ENCODE peak calls at places on chromosomes 6 and 20, in nine cellular contexts. Y is heart right ventricle; R is heart left ventricle; U is thoracic aorta; J is IMR-90; D is CD4-positive, CD25-positive, alpha-beta regulatory T cell; B is aorta; E is trophoblast cell; L is kidney. H is an unnamed sample.

GRCh38 chr6:97064578-97064977 is 140.1 kb downstream of the KLHL32 start:
- DNase-seq in Y (no peak), R (no peak), U (no peak), J (no peak), D (no peak), B (no peak), E (no peak), L (no peak), H (no peak)

GRCh38 chr6:33845031-33845430 is 41.2 kb upstream of the MLN start:
- DNase-seq in Y (no peak), R (no peak), U (no peak), J (no peak), D (no peak), B (no peak), E (no peak), L (no peak), H (no peak)

GRCh38 chr20:47620808-47621805 is 119.4 kb downstream of the NCOA3 start:
- DNase-seq in Y (peak; percentile 23), R (no peak), U (no peak), J (peak; percentile 82), D (peak; percentile 78), B (no peak), E (peak; percentile 70), L (no peak), H (no peak)

GRCh38 chr6:142014515-142014914 is 118.2 kb upstream of the GJE1 start:
- DNase-seq in Y (no peak), R (no peak), U (no peak), J (peak; percentile 93), D (no peak), B (no peak), E (peak; percentile 93), L (no peak), H (no peak)

GRCh38 chr20:19252670-19253120 is 40.3 kb downstream of the SLC24A3 start:
- DNase-seq in Y (no peak), R (no peak), U (no peak), J (no peak), D (no peak), B (no peak), E (peak; percentile 92), L (no peak), H (no peak)

GRCh38 chr6:33425668-33426577 is 6.1 kb downstream of the SYNGAP1 start:
- DNase-seq in Y (peak; percentile 91), R (peak; percentile 91), U (peak; percentile 64), J (peak; percentile 75), D (peak; percentile 89), B (peak; percentile 96), E (peak; percentile 73), L (peak; percentile 95), H (peak; percentile 79)

GRCh38 chr20:63151554-63152321 is 64.2 kb downstream of the YTHDF1 start:
- DNase-seq in Y (peak; percentile 36), R (peak; percentile 48), U (no peak), J (peak; percentile 32), D (no peak), B (peak; percentile 70), E (no peak), L (peak; percentile 42), H (no peak)

GRCh38 chr20:57787969-57788781 is 78.4 kb upstream of the PMEPA1 start:
- DNase-seq in Y (no peak), R (no peak), U (no peak), J (no peak), D (no peak), B (peak; percentile 51), E (no peak), L (no peak), H (no peak)

GRCh38 chr6:20352346-20352745 is 49.3 kb upstream of the E2F3 start:
- DNase-seq in Y (no peak), R (no peak), U (no peak), J (no peak), D (no peak), B (no peak), E (no peak), L (no peak), H (no peak)

GRCh38 chr20:56440346-56441007 is 27.9 kb upstream of the RTF2 start:
- DNase-seq in Y (no peak), R (no peak), U (no peak), J (no peak), D (peak; percentile 47), B (no peak), E (no peak), L (no peak), H (peak; percentile 53)

GRCh38 chr6:140956567-140957306 is 1176.0 kb upstream of the GJE1 start:
- DNase-seq in Y (no peak), R (no peak), U (no peak), J (peak; percentile 65), D (no peak), B (no peak), E (no peak), L (no peak), H (no peak)

GRCh38 chr6:11656486-11656885 is 118.9 kb downstream of the TMEM170B start:
- DNase-seq in Y (no peak), R (no peak), U (no peak), J (no peak), D (no peak), B (no peak), E (no peak), L (no peak), H (no peak)

GRCh38 chr6:64049736-64050135 is 414.1 kb downstream of the PHF3 start:
- DNase-seq in Y (no peak), R (no peak), U (no peak), J (no peak), D (no peak), B (no peak), E (no peak), L (no peak), H (no peak)

GRCh38 chr6:169070506-169071176 is 183.0 kb downstream of the THBS2 start:
- DNase-seq in Y (peak; percentile 51), R (peak; percentile 80), U (peak; percentile 83), J (peak; percentile 100), D (no peak), B (peak; percentile 95), E (peak; percentile 96), L (peak; percentile 93), H (no peak)

GRCh38 chr6:71321344-71321743 is 32.7 kb downstream of the OGFRL1 start:
- DNase-seq in Y (no peak), R (no peak), U (no peak), J (no peak), D (no peak), B (no peak), E (no peak), L (no peak), H (no peak)

GRCh38 chr6:4776493-4776966 is 326 bp downstream of the CDYL start:
- DNase-seq in Y (peak; percentile 27), R (peak; percentile 84), U (no peak), J (no peak), D (peak; percentile 29), B (peak; percentile 84), E (peak; percentile 80), L (peak; percentile 82), H (peak; percentile 28)

GRCh38 chr6:37083243-37084138 is 78.0 kb downstream of the FGD2 start:
- DNase-seq in Y (peak; percentile 63), R (peak; percentile 86), U (no peak), J (peak; percentile 69), D (no peak), B (no peak), E (peak; percentile 44), L (peak; percentile 96), H (no peak)

GRCh38 chr6:158773581-158774449 is 45.4 kb downstream of the EZR start:
- DNase-seq in Y (no peak), R (no peak), U (no peak), J (no peak), D (no peak), B (no peak), E (no peak), L (no peak), H (no peak)

GRCh38 chr6:145953200-145953599 is 11.0 kb downstream of the SHPRH start:
- DNase-seq in Y (no peak), R (no peak), U (no peak), J (peak; percentile 4), D (no peak), B (no peak), E (no peak), L (no peak), H (no peak)

GRCh38 chr6:145948878-145949613 is 15.1 kb downstream of the SHPRH start:
- DNase-seq in Y (no peak), R (no peak), U (no peak), J (no peak), D (no peak), B (no peak), E (no peak), L (no peak), H (no peak)

DNA sequence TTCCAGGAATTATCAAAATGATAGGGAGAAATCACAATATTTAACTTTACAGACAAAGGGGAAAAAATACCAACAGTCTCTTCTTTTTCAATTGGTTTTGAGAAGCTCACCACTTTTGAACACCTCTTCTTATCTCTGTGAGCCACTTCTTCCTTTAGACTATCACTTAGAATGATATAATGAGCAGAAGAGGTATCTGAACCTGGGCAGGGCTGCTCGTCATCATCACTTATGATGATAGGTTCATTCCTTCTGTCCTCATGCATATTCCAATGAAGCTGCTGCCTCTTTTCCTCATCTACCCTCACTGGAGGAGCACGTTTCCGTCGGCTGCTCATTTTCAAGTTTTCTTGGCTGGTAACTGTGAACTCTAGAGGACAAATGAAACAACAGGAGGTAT is 9.2 kb downstream of the SHPRH start:
- DNase-seq in Y (no peak), R (no peak), U (no peak), J (no peak), D (no peak), B (no peak), E (no peak), L (no peak), H (no peak)
- H3K36me3 ChIP-seq in Y (peaks cover 52% of the 10 kb centered on the region), R (peaks cover 10% of the 10 kb centered on the region), U (no peaks in the 10 kb centered on the region), J (peaks cover 10% of the 10 kb centered on the region), D (peaks cover 45% of the 10 kb centered on the region), B (no peaks in the 10 kb centered on the region), E (peaks cover 8% of the 10 kb centered on the region), L (peaks cover 14% of the 10 kb centered on the region), H (peaks cover 23% of the 10 kb centered on the region)

GRCh38 chr6:138031417-138031816 is 75.8 kb downstream of the PERP start:
- DNase-seq in Y (no peak), R (no peak), U (no peak), J (no peak), D (no peak), B (no peak), E (no peak), L (no peak), H (no peak)
- H3K27ac ChIP-seq in Y (no peak overlapping the region), R (no peak overlapping the region), U (no peak overlapping the region), J (no peak overlapping the region), D (no peak overlapping the region), B (no peak overlapping the region), E (no peak overlapping the region), L (no peak overlapping the region), H (no peak overlapping the region)

GRCh38 chr6:32223258-32224235 is at the start of gene NOTCH4:
- DNase-seq in Y (peak; percentile 71), R (no peak), U (no peak), J (no peak), D (no peak), B (no peak), E (no peak), L (no peak), H (no peak)
- H3K4me1 ChIP-seq in Y (peaks cover 5% of the 10 kb centered on the region), R (no peaks in the 10 kb centered on the region), U (no peaks in the 10 kb centered on the region), J (no peaks in the 10 kb centered on the region), D (no peaks in the 10 kb centered on the region), B (no peaks in the 10 kb centered on the region), E (no peaks in the 10 kb centered on the region), L (no peaks in the 10 kb centered on the region), H (no peaks in the 10 kb centered on the region)

DNA sequence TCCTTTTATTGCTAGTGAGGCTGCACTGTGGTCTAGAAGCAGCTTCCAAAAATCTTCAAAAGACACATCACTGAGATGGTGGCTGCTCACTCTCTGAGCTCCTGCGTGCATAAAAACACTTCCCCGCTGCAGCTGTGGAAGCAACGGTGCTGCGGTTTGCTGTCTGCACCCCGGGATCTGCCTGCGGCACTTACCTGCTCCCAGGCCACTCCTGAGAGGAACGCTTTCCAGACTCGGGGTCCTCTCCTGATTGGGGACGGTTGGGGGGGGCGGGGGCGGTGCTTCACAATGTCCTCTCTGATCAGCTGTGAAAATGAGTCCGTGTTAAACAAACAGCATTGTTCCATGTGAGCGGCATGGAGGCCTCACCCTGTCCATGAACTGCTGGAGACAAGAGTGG is 77.8 kb downstream of the TMEM242 start:
- DNase-seq in Y (no peak), R (no peak), U (no peak), J (no peak), D (no peak), B (peak; percentile 52), E (no peak), L (no peak), H (no peak)
- H3K36me3 ChIP-seq in Y (no peaks in the 10 kb centered on the region), R (no peaks in the 10 kb centered on the region), U (no peaks in the 10 kb centered on the region), J (no peaks in the 10 kb centered on the region), D (no peaks in the 10 kb centered on the region), B (no peaks in the 10 kb centered on the region), E (no peaks in the 10 kb centered on the region), L (no peaks in the 10 kb centered on the region), H (no peaks in the 10 kb centered on the region)

H was measured in effector memory CD4-positive, alpha-beta T cell.